ENCODE peak calls at places on chromosomes 12 and 14, in five cellular contexts. N, W, G, C and M are unnamed samples.

GRCh38 chr12:16118586-16118985 is 158.9 kb downstream of the SLC15A5 start:
- DNase-seq in N (no peak), W (no peak), G (no peak), C (no peak), M (peak; percentile 21)

GRCh38 chr14:60977848-60978247 is 3.0 kb downstream of the TRMT5 start:
- DNase-seq in N (no peak), W (no peak), G (no peak), C (no peak), M (no peak)

GRCh38 chr12:68012712-68013111 is 23.5 kb downstream of the IFNG-AS1 start:
- DNase-seq in N (no peak), W (peak; percentile 15), G (no peak), C (no peak), M (no peak)

GRCh38 chr14:30034049-30034635 is 106.5 kb upstream of the PRKD1 start:
- DNase-seq in N (peak; percentile 17), W (no peak), G (no peak), C (no peak), M (no peak)

GRCh38 chr12:104521731-104522130 is 65.0 kb downstream of the CHST11 start:
- DNase-seq in N (peak; percentile 17), W (peak; percentile 34), G (no peak), C (no peak), M (no peak)

GRCh38 chr12:77924703-77925102 is 94.0 kb downstream of the NAV3 start:
- DNase-seq in N (peak; percentile 52), W (peak; percentile 57), G (no peak), C (no peak), M (no peak)

GRCh38 chr14:100890451-100890850 is 13.1 kb downstream of the RTL1 start:
- DNase-seq in N (no peak), W (no peak), G (no peak), C (no peak), M (no peak)

GRCh38 chr14:92253381-92253894 is 69.5 kb upstream of the SLC24A4 start:
- DNase-seq in N (no peak), W (no peak), G (no peak), C (peak; percentile 69), M (no peak)

GRCh38 chr14:58563981-58564380 is 73.8 kb upstream of the DACT1 start:
- DNase-seq in N (no peak), W (no peak), G (no peak), C (no peak), M (no peak)

GRCh38 chr14:74400328-74400727 is 25.7 kb downstream of the SYNDIG1L start:
- DNase-seq in N (no peak), W (peak; percentile 19), G (no peak), C (no peak), M (no peak)

GRCh38 chr14:61369097-61369496 is 47.7 kb downstream of the PRKCH start:
- DNase-seq in N (no peak), W (no peak), G (no peak), C (no peak), M (no peak)

GRCh38 chr14:44803239-44803905 is 158.4 kb downstream of the KLHL28 start:
- DNase-seq in N (peak; percentile 64), W (peak; percentile 73), G (no peak), C (no peak), M (peak; percentile 52)

GRCh38 chr12:124456652-124457152 is 110.7 kb downstream of the NCOR2 start:
- DNase-seq in N (no peak), W (no peak), G (no peak), C (no peak), M (no peak)

GRCh38 chr12:107349839-107350238 is 256.5 kb upstream of the CRY1 start:
- DNase-seq in N (no peak), W (no peak), G (no peak), C (no peak), M (no peak)

GRCh38 chr14:34994668-34995067 is 11.9 kb downstream of the SRP54 start:
- DNase-seq in N (no peak), W (no peak), G (no peak), C (no peak), M (no peak)

GRCh38 chr12:130014485-130014807 is 110.6 kb upstream of the TMEM132D start:
- DNase-seq in N (no peak), W (no peak), G (no peak), C (peak; percentile 68), M (peak; percentile 14)

GRCh38 chr12:54459355-54459754 is 14.0 kb downstream of the GTSF1 start:
- DNase-seq in N (no peak), W (no peak), G (no peak), C (no peak), M (no peak)

GRCh38 chr12:78470354-78471195 is 394.0 kb upstream of the SYT1 start:
- DNase-seq in N (peak; percentile 60), W (peak; percentile 45), G (peak; percentile 38), C (no peak), M (peak; percentile 24)

GRCh38 chr12:49539406-49540228 is 787 bp downstream of the KCNH3 start:
- DNase-seq in N (no peak), W (no peak), G (no peak), C (no peak), M (no peak)

GRCh38 chr12:64178122-64178521 is 44.0 kb downstream of the KICS2 start:
- DNase-seq in N (peak; percentile 96), W (peak; percentile 78), G (peak; percentile 10), C (no peak), M (no peak)

GRCh38 chr12:6333029-6333428 is 8.8 kb downstream of the TNFRSF1A start:
- DNase-seq in N (no peak), W (no peak), G (no peak), C (no peak), M (no peak)

GRCh38 chr14:23727566-23728335 is 91.6 kb downstream of the DHRS2 start:
- DNase-seq in N (peak; percentile 26), W (peak; percentile 3), G (peak; percentile 90), C (no peak), M (no peak)

GRCh38 chr12:22539055-22539454 is 5.3 kb downstream of the C2CD5 start:
- DNase-seq in N (no peak), W (no peak), G (no peak), C (no peak), M (no peak)

GRCh38 chr12:51817027-51817953 is 31.2 kb downstream of the FIGNL2 start:
- DNase-seq in N (no peak), W (no peak), G (no peak), C (no peak), M (no peak)

GRCh38 chr12:26287666-26288408 is 92.5 kb downstream of the SSPN start:
- DNase-seq in N (no peak), W (no peak), G (no peak), C (no peak), M (no peak)

GRCh38 chr12:12181516-12181915 is 85.3 kb downstream of the LRP6 start:
- DNase-seq in N (peak; percentile 70), W (no peak), G (no peak), C (no peak), M (no peak)

GRCh38 chr14:55733609-55734008 is 153.6 kb downstream of the KTN1 start:
- DNase-seq in N (no peak), W (no peak), G (no peak), C (no peak), M (no peak)

GRCh38 chr12:119180380-119181040 is 1.8 kb downstream of the HSPB8 start:
- DNase-seq in N (peak; percentile 66), W (peak; percentile 82), G (no peak), C (no peak), M (no peak)

GRCh38 chr12:15880721-15881120 is 1.5 kb upstream of the STRAP start:
- DNase-seq in N (no peak), W (no peak), G (no peak), C (no peak), M (no peak)

GRCh38 chr14:23578560-23579310 is at the start of gene JPH4:
- DNase-seq in N (no peak), W (no peak), G (no peak), C (peak; percentile 77), M (no peak)

GRCh38 chr12:31324845-31325523 is 966 bp downstream of the SINHCAF start:
- DNase-seq in N (peak; percentile 49), W (peak; percentile 74), G (peak; percentile 15), C (no peak), M (peak; percentile 30)
- H4K91ac ChIP-seq in N (peak overlapping the region; percentile 88), W (peak overlapping the region; percentile 83), G (peak overlapping the region; percentile 98), C (peak overlapping the region; percentile 96), M (no peak overlapping the region)

GRCh38 chr12:131799828-131800593 is 28.2 kb upstream of the MMP17 start:
- DNase-seq in N (no peak), W (no peak), G (no peak), C (no peak), M (no peak)
- H3K4me3 ChIP-seq in N (no peak overlapping the region), W (peak overlapping the region; percentile 12), G (no peak overlapping the region), C (no peak overlapping the region), M (no peak overlapping the region)

DNA sequence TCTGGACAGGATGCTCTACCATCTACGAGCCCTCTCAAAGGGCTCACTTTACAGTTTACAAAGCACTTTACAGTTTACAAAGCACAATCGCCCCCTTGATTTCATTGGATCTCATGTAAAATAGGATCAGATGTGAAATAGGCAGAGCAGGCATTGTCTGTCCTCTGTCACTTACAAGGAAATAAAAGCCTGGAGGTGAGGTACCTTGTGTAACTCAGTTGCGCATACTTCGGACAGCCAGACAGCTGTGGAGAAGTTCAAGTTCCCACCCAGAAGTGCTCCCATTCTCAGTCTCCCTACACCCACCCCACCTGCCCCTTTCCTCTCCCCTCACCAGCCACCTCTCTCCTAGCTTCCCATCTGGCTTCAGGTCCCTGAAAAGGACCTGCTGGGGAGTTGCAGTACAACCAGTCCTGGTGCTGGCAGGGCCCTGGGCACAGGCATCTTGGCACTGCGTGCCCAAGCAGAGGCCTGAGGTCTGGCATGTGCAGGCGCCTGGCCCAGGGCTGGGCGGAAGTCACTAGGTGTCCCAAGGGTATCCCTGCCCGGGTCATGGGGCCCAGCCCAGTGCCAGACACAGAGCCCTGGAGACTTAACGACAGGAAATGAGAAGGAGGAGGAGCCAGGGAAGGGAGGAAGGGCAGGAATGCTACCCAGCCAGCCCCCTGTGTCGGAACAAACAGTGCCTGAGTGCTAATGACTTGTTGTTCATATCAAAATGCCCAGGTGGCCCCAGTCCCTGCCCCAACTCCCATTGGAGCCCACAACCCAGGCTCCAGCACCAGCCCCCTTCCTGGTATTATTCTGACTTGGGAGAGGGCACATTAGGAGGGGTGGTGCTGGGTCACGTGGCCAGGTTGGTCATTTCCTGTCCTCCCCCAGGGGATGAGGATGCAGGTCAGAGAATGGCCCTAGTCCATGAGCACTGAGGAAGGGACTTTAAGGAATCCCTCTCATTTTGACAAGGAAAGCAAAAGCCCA is 5.4 kb downstream of the RAPGEF3 start:
- DNase-seq in N (no peak), W (no peak), G (peak; percentile 26), C (peak; percentile 64), M (no peak)
- H4K91ac ChIP-seq in N (peak overlapping the region; percentile 28), W (peak overlapping the region; percentile 83), G (peak overlapping the region; percentile 72), C (peak overlapping the region; percentile 92), M (no peak overlapping the region)

DNA sequence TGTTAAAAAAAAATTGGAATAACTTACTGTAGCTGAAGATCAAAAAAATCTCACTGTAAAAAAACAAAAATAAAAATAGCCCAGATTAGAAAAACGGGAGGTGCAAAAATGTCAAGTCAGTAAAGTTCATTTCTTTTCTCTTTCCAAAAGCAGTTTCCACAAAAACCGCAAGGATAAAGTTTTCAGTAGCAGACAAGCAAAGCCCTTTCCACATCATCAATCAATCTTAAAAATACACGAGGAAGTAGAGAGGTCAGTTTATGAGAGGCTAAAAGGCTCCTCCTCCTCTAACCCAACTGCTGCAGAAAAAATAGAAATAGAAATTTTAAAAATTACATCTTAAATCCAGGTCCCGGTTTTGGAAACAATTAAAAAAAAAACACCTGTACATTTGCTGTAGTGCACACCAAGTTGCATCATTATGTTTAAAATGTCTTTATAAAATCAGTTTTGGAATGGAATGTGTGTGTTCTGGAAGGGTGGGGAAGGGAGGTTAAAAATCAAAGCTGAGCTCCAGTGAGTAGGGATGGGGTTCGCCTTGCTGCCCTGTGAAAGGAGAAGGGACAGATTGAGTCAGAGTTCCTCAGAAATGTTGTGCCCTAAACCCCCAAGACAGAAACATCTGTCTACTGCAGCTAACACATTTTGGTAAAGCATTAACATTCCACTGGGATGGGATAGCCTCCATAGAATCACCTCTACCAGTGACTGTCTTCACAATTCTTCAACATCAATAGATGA is 5.8 kb downstream of the HNRNPC start:
- DNase-seq in N (peak; percentile 49), W (peak; percentile 29), G (no peak), C (peak; percentile 19), M (no peak)
- H3K4me3 ChIP-seq in N (no peak overlapping the region), W (no peak overlapping the region), G (no peak overlapping the region), C (no peak overlapping the region), M (no peak overlapping the region)